ENCODE peak calls at places on chromosomes 6 and 20, in ten cellular contexts. S is NCI-H446 treated with DMSO at 0.1 percent for 48 hours; Z is AG09309; M is COLO829; N is T-helper 2 cell; B is caudate nucleus; E is central memory CD8-positive, alpha-beta T cell; J is GM06990; R is posterior cingulate gyrus; G is NCI-H1105 treated with DMSO at 0.1 percent for 48 hours. T is an unnamed sample.

GRCh38 chr6:52584203-52584602 is 7.3 kb upstream of the TRAM2 start:
- DNase-seq in S (no peak), Z (no peak), M (no peak), N (no peak), B (no peak), E (no peak), J (no peak), R (no peak), G (no peak), T (no peak)

GRCh38 chr20:4082406-4083102 is 67.2 kb upstream of the RNF24 start:
- DNase-seq in S (no peak), Z (no peak), M (no peak), N (peak), B (no peak), E (no peak), J (peak), R (peak), G (no peak), T (peak)

GRCh38 chr20:63688234-63689045 is 8.0 kb upstream of the TNFRSF6B start:
- DNase-seq in S (no peak), Z (no peak), M (no peak), N (no peak), B (no peak), E (no peak), J (no peak), R (no peak), G (no peak), T (peak)

GRCh38 chr6:126086560-126086959 is 100.2 kb downstream of the TRMT11 start:
- DNase-seq in S (no peak), Z (no peak), M (no peak), N (peak), B (no peak), E (no peak), J (peak), R (no peak), G (no peak), T (no peak)

GRCh38 chr20:32189123-32189410 is 18.5 kb downstream of the PLAGL2 start:
- DNase-seq in S (no peak), Z (no peak), M (no peak), N (no peak), B (no peak), E (no peak), J (no peak), R (peak), G (no peak), T (no peak)

GRCh38 chr6:32868257-32868788 is 14.3 kb downstream of the PSMB9 start:
- DNase-seq in S (peak), Z (no peak), M (no peak), N (peak), B (peak), E (peak), J (no peak), R (peak), G (peak), T (peak)

GRCh38 chr6:20213271-20213798 is 1.1 kb upstream of the MBOAT1 start:
- DNase-seq in S (no peak), Z (no peak), M (no peak), N (peak), B (no peak), E (no peak), J (no peak), R (no peak), G (no peak), T (no peak)

GRCh38 chr6:26067367-26067766 is 19.9 kb upstream of the HFE start:
- DNase-seq in S (no peak), Z (no peak), M (no peak), N (no peak), B (no peak), E (no peak), J (no peak), R (no peak), G (no peak), T (no peak)

GRCh38 chr6:41698350-41698781 is 37.0 kb downstream of the TFEB start:
- DNase-seq in S (no peak), Z (peak), M (no peak), N (no peak), B (no peak), E (no peak), J (no peak), R (no peak), G (no peak), T (peak)

GRCh38 chr6:11328613-11329247 is 96.3 kb upstream of the NEDD9 start:
- DNase-seq in S (no peak), Z (peak), M (no peak), N (no peak), B (no peak), E (no peak), J (no peak), R (no peak), G (no peak), T (peak)

GRCh38 chr6:73062837-73063236 is 162.5 kb downstream of the KHDC1L start:
- DNase-seq in S (no peak), Z (no peak), M (no peak), N (no peak), B (no peak), E (no peak), J (no peak), R (no peak), G (no peak), T (peak)

GRCh38 chr6:85469276-85470022 is 19.6 kb downstream of the NT5E start:
- DNase-seq in S (no peak), Z (no peak), M (no peak), N (no peak), B (no peak), E (no peak), J (no peak), R (no peak), G (no peak), T (no peak)

GRCh38 chr6:152160346-152160745 is 352.9 kb downstream of the ESR1 start:
- DNase-seq in S (no peak), Z (no peak), M (no peak), N (peak), B (no peak), E (no peak), J (peak), R (no peak), G (no peak), T (no peak)

GRCh38 chr6:6893701-6894100 is 214.1 kb upstream of the RREB1 start:
- DNase-seq in S (no peak), Z (no peak), M (no peak), N (no peak), B (no peak), E (no peak), J (no peak), R (no peak), G (no peak), T (peak)

GRCh38 chr6:107032051-107032450 is 4.1 kb downstream of the MTRES1 start:
- DNase-seq in S (no peak), Z (no peak), M (no peak), N (no peak), B (no peak), E (no peak), J (no peak), R (no peak), G (no peak), T (no peak)

GRCh38 chr6:72616406-72617015 is 5.4 kb upstream of the KCNQ5 start:
- DNase-seq in S (peak), Z (no peak), M (no peak), N (peak), B (no peak), E (no peak), J (no peak), R (no peak), G (no peak), T (peak)

GRCh38 chr6:70675822-70676221 is 8.1 kb downstream of the SMAP1 start:
- DNase-seq in S (peak), Z (no peak), M (no peak), N (no peak), B (no peak), E (no peak), J (no peak), R (no peak), G (no peak), T (peak)

GRCh38 chr6:53042112-53042511 is 23.1 kb upstream of the FBXO9 start:
- DNase-seq in S (no peak), Z (no peak), M (peak), N (no peak), B (no peak), E (no peak), J (no peak), R (no peak), G (no peak), T (peak)

GRCh38 chr6:136035378-136036070 is 184.0 kb downstream of the PDE7B start:
- DNase-seq in S (no peak), Z (no peak), M (no peak), N (no peak), B (no peak), E (no peak), J (no peak), R (no peak), G (no peak), T (peak)

GRCh38 chr20:32445539-32446273 is 87.6 kb downstream of the ASXL1 start:
- DNase-seq in S (no peak), Z (no peak), M (no peak), N (peak), B (no peak), E (no peak), J (no peak), R (no peak), G (no peak), T (no peak)

GRCh38 chr6:132202569-132202968 is 198.7 kb downstream of the MOXD1 start:
- DNase-seq in S (no peak), Z (peak), M (peak), N (no peak), B (no peak), E (no peak), J (no peak), R (no peak), G (no peak), T (peak)

GRCh38 chr20:1429143-1429728 is 36.4 kb upstream of the FKBP1A start:
- DNase-seq in S (no peak), Z (no peak), M (no peak), N (no peak), B (no peak), E (no peak), J (no peak), R (no peak), G (no peak), T (no peak)

T was measured in M059J.